ENCODE peak calls at places on chromosome 3, in four cellular contexts. J is HepG2, I is K562, X is A549. W is an unnamed sample.
A peak's percentile ranks its signal among the peaks of the same experiment; 100 is the strongest.

GRCh38 chr3:123025642-123026521 is 1.7 kb downstream of the SEMA5B start:
- DNase-seq in X (no peak), J (no peak), I (no peak), W (peak; percentile 79)

GRCh38 chr3:1515842-1516241 is 423.0 kb downstream of the CNTN6 start:
- DNase-seq in I (no peak), J (no peak), X (no peak), W (no peak)

GRCh38 chr3:39183231-39184080 is 8.9 kb downstream of the XIRP1 start:
- DNase-seq in J (no peak), X (no peak), I (no peak), W (no peak)

GRCh38 chr3:155861476-155862183 is 7.4 kb upstream of the SLC33A1 start:
- DNase-seq in X (no peak), J (no peak), I (no peak), W (no peak)

GRCh38 chr3:31908391-31909097 is 72.5 kb downstream of the OSBPL10 start:
- DNase-seq in J (peak; percentile 9), X (peak; percentile 14), I (no peak), W (no peak)

GRCh38 chr3:46455231-46456115 is 9.2 kb downstream of the LTF start:
- DNase-seq in I (no peak), J (no peak), X (no peak), W (no peak)

GRCh38 chr3:9036327-9037112 is 73.2 kb upstream of the RAD18 start:
- DNase-seq in X (no peak), J (no peak), I (no peak), W (no peak)

GRCh38 chr3:141388823-141389617 is 20.7 kb downstream of the ZBTB38 start:
- DNase-seq in J (peak; percentile 53), I (no peak), X (no peak), W (no peak)

GRCh38 chr3:146780251-146780650 is 175.1 kb upstream of the PLSCR5 start:
- DNase-seq in I (no peak), X (no peak), J (no peak), W (no peak)

GRCh38 chr3:100184960-100185566 is 70.8 kb upstream of the FILIP1L start:
- DNase-seq in I (no peak), X (no peak), J (no peak), W (no peak)

GRCh38 chr3:56323986-56324420 is 144.3 kb downstream of the ERC2 start:
- DNase-seq in X (no peak), J (no peak), I (peak; percentile 16), W (no peak)

GRCh38 chr3:188133646-188134045 is 20.3 kb upstream of the LPP start:
- DNase-seq in J (no peak), I (no peak), X (no peak), W (no peak)

GRCh38 chr3:90044417-90044816 is 937.0 kb downstream of the EPHA3 start:
- DNase-seq in J (no peak), I (no peak), X (no peak), W (no peak)

GRCh38 chr3:128998532-128998931 is 2.6 kb upstream of the EFCC1 start:
- DNase-seq in X (no peak), J (no peak), I (no peak), W (no peak)

GRCh38 chr3:24773798-24774197 is 279.1 kb upstream of the THRB start:
- DNase-seq in I (peak; percentile 56), X (peak; percentile 13), J (peak; percentile 49), W (peak; percentile 77)

GRCh38 chr3:116348216-116348615 is 97.1 kb downstream of the LSAMP start:
- DNase-seq in J (no peak), X (no peak), I (no peak), W (no peak)

GRCh38 chr3:88142094-88142624 is 7.6 kb upstream of the C3orf38 start:
- DNase-seq in J (no peak), X (no peak), I (no peak), W (no peak)

GRCh38 chr3:14434541-14435151 is 32.2 kb downstream of the SLC6A6 start:
- DNase-seq in X (no peak), I (no peak), J (no peak), W (no peak)

GRCh38 chr3:176514297-176514696 is 683.0 kb downstream of the TBL1XR1 start:
- DNase-seq in X (peak; percentile 8), I (peak; percentile 87), J (peak; percentile 64), W (peak; percentile 75)

GRCh38 chr3:134795776-134796312 is 784 bp downstream of the EPHB1 start:
- DNase-seq in X (no peak), J (no peak), I (no peak), W (peak; percentile 62)

GRCh38 chr3:45249391-45249790 is 23.3 kb upstream of the TMEM158 start:
- DNase-seq in I (no peak), X (no peak), J (no peak), W (no peak)

GRCh38 chr3:160400048-160400630 is 689 bp downstream of the SMC4 start:
- DNase-seq in I (peak; percentile 50), X (no peak), J (peak; percentile 13), W (peak; percentile 31)
- TF ChIP-seq HMGXB4 in I (no peak), X (no peak), J (no peak), W (no peak)

DNA sequence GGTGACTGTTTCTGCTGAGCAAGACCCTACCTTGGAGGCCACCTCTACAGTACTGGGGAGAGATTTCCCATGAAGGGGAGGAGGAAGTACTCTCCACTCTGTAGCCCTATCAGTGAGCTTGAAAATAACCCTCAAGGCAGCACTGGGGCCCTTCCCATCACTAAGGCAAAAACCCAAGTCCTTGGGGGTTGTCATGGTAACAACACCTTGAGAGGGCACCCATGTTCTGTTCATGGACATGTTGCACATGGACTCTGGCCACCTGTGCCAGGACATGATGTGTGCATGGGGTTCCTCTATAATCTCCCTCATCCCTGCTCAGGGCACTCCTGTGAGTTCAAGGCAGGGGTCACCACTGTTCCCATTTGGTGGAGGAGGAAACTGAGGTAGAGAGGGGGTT is 10.9 kb upstream of the CDC25A start:
- DNase-seq in I (no peak), J (no peak), X (no peak), W (no peak)
- TF ChIP-seq HMGXB4 in I (no peak), J (no peak), X (no peak), W (no peak)

DNA sequence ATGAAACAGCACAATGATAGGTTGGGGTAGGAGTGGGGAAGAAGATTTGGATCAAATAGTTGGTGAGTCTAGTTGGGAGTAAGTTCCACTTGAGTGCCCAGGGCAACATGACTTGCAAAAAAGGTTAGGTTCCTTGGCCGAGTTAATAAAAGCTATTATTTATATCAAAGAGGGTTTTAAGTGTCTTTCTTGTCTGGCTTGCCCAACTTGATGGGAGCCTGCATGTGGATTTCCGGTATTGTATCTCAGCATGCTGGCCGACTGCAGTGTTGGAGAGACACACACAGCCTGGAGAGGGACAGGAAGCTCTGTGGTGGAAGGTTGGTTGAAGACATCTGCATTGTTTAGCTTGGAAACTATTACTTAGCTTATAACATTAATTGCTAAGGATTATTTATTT is 449.5 kb upstream of the TBL1XR1 start:
- DNase-seq in I (no peak), X (no peak), J (no peak), W (no peak)
- TF ChIP-seq HMGXB4 in I (no peak), X (no peak), J (no peak), W (no peak)

GRCh38 chr3:194672876-194673275 is 885 bp upstream of the LSG1 start:
- DNase-seq in X (no peak), I (no peak), J (no peak), W (no peak)
- TF ChIP-seq HMGXB4 in X (no peak), I (no peak), J (no peak), W (no peak)

GRCh38 chr3:97970131-97970530 is 2.1 kb downstream of the RIOX2 start:
- DNase-seq in I (no peak), X (no peak), J (no peak), W (no peak)
- TF ChIP-seq HMGXB4 in I (no peak), X (no peak), J (no peak), W (no peak)

GRCh38 chr3:161369531-161369930 is 1.8 kb downstream of the SPTSSB start:
- DNase-seq in X (no peak), I (no peak), J (no peak), W (no peak)

GRCh38 chr3:161371441-161372320 is at the start of gene SPTSSB:
- DNase-seq in I (peak; percentile 5), X (peak; percentile 20), J (peak; percentile 42), W (peak; percentile 84)

GRCh38 chr3:161372321-161373260 is 1.3 kb upstream of the SPTSSB start:
- DNase-seq in I (no peak), J (no peak), X (peak; percentile 20), W (peak; percentile 43)
- TF ChIP-seq HMGXB4 in I (no peak), J (peak; percentile 13), X (no peak), W (peak; percentile 47)

DNA sequence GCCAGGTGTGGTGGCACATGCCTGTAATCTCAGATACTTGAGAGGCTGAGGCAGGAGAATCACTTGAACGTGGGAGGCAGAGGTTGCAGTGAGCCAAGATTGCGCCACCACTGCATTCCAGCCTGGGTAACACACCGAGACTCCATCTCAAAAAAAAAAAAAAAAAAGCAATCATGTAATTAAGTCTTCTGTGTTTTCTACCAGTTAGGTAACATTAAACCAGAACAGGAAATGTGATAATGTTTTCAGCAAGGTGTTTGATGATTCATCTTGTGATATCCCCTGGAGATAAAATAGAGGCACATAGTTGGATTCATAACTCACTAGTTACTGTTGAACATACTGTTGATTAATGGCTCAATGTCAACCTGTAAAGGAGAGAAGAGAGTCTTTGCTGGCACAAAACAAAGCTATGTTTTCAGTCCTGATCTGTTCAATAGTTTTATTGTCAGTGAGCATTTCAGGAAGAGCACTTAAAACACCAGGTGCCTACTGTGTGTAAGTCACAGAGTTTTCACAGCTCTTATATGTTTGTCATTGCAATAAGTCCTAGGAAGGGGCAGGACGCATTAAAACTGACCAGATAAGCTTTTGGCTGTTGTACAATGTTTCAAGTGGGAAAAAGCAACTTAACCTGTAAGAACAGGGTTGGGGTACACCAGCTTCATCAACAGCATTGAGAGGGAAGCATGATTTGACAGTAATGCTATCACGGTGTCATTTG is 19.5 kb downstream of the DNAJB11 start:
- DNase-seq in J (peak; percentile 69), X (no peak), I (no peak), W (no peak)
- TF ChIP-seq HMGXB4 in J (no peak), X (no peak), I (no peak), W (no peak)